ENCODE peak calls at places on chromosomes 11 and 22, in five cellular contexts. Y is ACHN, H is iris pigment epithelial cell, B is NCI-H460, V is EL. G is an unnamed sample.

GRCh38 chr11:59012942-59013256 is 73.2 kb upstream of the GLYATL1B start:
- DNase-seq in Y (no peak), H (no peak), B (no peak), V (no peak), G (no peak)

GRCh38 chr11:71565263-71565662 is at the start of gene KRTAP5-10:
- DNase-seq in Y (no peak), H (no peak), B (no peak), V (no peak), G (no peak)

GRCh38 chr11:382081-382643 is 11.8 kb upstream of the PKP3 start:
- DNase-seq in Y (no peak), H (no peak), B (no peak), V (no peak), G (no peak)

GRCh38 chr22:46238541-46238940 is 11.6 kb downstream of the CDPF1 start:
- DNase-seq in Y (no peak), H (no peak), B (no peak), V (no peak), G (no peak)

GRCh38 chr22:37077802-37078448 is 26.4 kb downstream of the KCTD17 start:
- DNase-seq in Y (peak), H (peak), B (no peak), V (peak), G (peak)

GRCh38 chr22:46514592-46515207 is 22.7 kb downstream of the CELSR1 start:
- DNase-seq in Y (peak), H (peak), B (peak), V (peak), G (peak)

GRCh38 chr22:49815641-49816071 is 12.0 kb downstream of the BRD1 start:
- DNase-seq in Y (peak), H (peak), B (no peak), V (no peak), G (no peak)

GRCh38 chr11:70608568-70609314 is 210.4 kb downstream of the CTTN start:
- DNase-seq in Y (no peak), H (peak), B (no peak), V (no peak), G (peak)

GRCh38 chr11:129447654-129448239 is 72.1 kb downstream of the BARX2 start:
- DNase-seq in Y (no peak), H (no peak), B (no peak), V (no peak), G (no peak)

GRCh38 chr11:114026355-114026754 is 33.2 kb upstream of the ZBTB16 start:
- DNase-seq in Y (peak), H (peak), B (no peak), V (no peak), G (no peak)

GRCh38 chr22:48631288-48631687 is 1196.4 kb downstream of the BRD1 start:
- DNase-seq in Y (no peak), H (no peak), B (no peak), V (no peak), G (no peak)

GRCh38 chr11:116217006-116217405 is 555.8 kb downstream of the BUD13 start:
- DNase-seq in Y (no peak), H (peak), B (no peak), V (peak), G (peak)

GRCh38 chr11:118002541-118003019 is 16.4 kb downstream of the IL10RA start:
- DNase-seq in Y (no peak), H (no peak), B (no peak), V (no peak), G (no peak)

GRCh38 chr22:34622602-34623001 is 443.4 kb upstream of the ISX start:
- DNase-seq in Y (no peak), H (no peak), B (no peak), V (no peak), G (no peak)

GRCh38 chr22:21641417-21641794 is 696 bp upstream of the SDF2L1 start:
- DNase-seq in Y (peak), H (peak), B (peak), V (peak), G (peak)

GRCh38 chr22:47221840-47222615 is 459.6 kb downstream of the TBC1D22A start:
- DNase-seq in Y (no peak), H (no peak), B (no peak), V (no peak), G (no peak)

GRCh38 chr22:18056161-18056666 is 21.6 kb upstream of the PEX26 start:
- DNase-seq in Y (no peak), H (peak), B (no peak), V (peak), G (peak)

GRCh38 chr11:97908354-97908753 is 1112.4 kb upstream of the CNTN5 start:
- DNase-seq in Y (no peak), H (no peak), B (no peak), V (no peak), G (no peak)

GRCh38 chr11:70371241-70371640 is 27.1 kb upstream of the CTTN start:
- DNase-seq in Y (no peak), H (no peak), B (no peak), V (no peak), G (no peak)

GRCh38 chr11:95512177-95512576 is 277.4 kb downstream of the FAM76B start:
- DNase-seq in Y (no peak), H (peak), B (no peak), V (no peak), G (peak)

GRCh38 chr11:861105-861479 is 18.4 kb downstream of the TSPAN4 start:
- DNase-seq in Y (no peak), H (no peak), B (no peak), V (no peak), G (no peak)

GRCh38 chr11:69918231-69918937 is 99.2 kb upstream of the FGF3 start:
- DNase-seq in Y (no peak), H (no peak), B (no peak), V (no peak), G (no peak)

GRCh38 chr22:26610072-26610958 is 7.5 kb downstream of the CRYBB1 start:
- DNase-seq in Y (peak), H (peak), B (no peak), V (peak), G (peak)

GRCh38 chr11:35145249-35145648 is 6.3 kb downstream of the CD44 start:
- DNase-seq in Y (peak), H (peak), B (no peak), V (no peak), G (peak)

GRCh38 chr11:72411623-72412532 is 22.5 kb downstream of the CLPB start:
- DNase-seq in Y (no peak), H (no peak), B (no peak), V (no peak), G (no peak)

GRCh38 chr11:69212121-69213110 is 56.7 kb downstream of the SMIM38 start:
- DNase-seq in Y (no peak), H (peak), B (no peak), V (no peak), G (no peak)

GRCh38 chr11:94583213-94583884 is 16.2 kb downstream of the PIWIL4 start:
- DNase-seq in Y (no peak), H (no peak), B (no peak), V (no peak), G (no peak)

GRCh38 chr11:44104472-44105294 is 9.2 kb downstream of the EXT2 start:
- DNase-seq in Y (peak), H (peak), B (no peak), V (peak), G (no peak)